ENCODE peak calls at places on chromosomes 11 and 22, in four cellular contexts. P is endothelial cell of umbilical vein, O is K562, U is kidney. T is an unnamed sample.

GRCh38 chr11:95675585-95675984 is 114.0 kb downstream of the FAM76B start:
- DNase-seq in O (no peak), P (no peak), U (no peak), T (no peak)

GRCh38 chr11:77147668-77148321 is 19.7 kb downstream of the MYO7A start:
- DNase-seq in O (no peak), U (peak; percentile 68), P (no peak), T (peak; percentile 60)

GRCh38 chr22:24407884-24408283 is 19.5 kb upstream of the ADORA2A start:
- DNase-seq in U (no peak), P (no peak), O (no peak), T (no peak)

GRCh38 chr11:128247235-128247594 is 340.1 kb downstream of the ETS1 start:
- DNase-seq in U (no peak), O (no peak), P (no peak), T (no peak)

GRCh38 chr11:65780770-65781151 is at the start of gene AP5B1:
- DNase-seq in U (peak; percentile 88), O (peak; percentile 82), P (peak; percentile 41), T (peak; percentile 73)

GRCh38 chr11:1791912-1792311 is 28.2 kb upstream of the CTSD start:
- DNase-seq in P (no peak), O (no peak), U (no peak), T (no peak)

GRCh38 chr11:43988040-43988793 is 45.8 kb downstream of the C11orf96 start:
- DNase-seq in U (no peak), P (no peak), O (peak; percentile 38), T (no peak)

GRCh38 chr22:50016988-50017700 is 4.6 kb upstream of the IL17REL start:
- DNase-seq in U (peak; percentile 76), P (no peak), O (no peak), T (no peak)

GRCh38 chr22:35446365-35446764 is 46.4 kb downstream of the MCM5 start:
- DNase-seq in P (peak; percentile 50), O (no peak), U (no peak), T (no peak)

GRCh38 chr22:17706451-17706900 is 67.8 kb downstream of the BID start:
- DNase-seq in O (peak; percentile 26), P (peak; percentile 93), U (no peak), T (peak; percentile 64)

GRCh38 chr11:72352859-72353551 is 81.3 kb downstream of the CLPB start:
- DNase-seq in P (no peak), U (no peak), O (peak; percentile 44), T (no peak)

GRCh38 chr11:19625438-19625837 is 87.2 kb upstream of the NAV2 start:
- DNase-seq in O (no peak), U (no peak), P (no peak), T (no peak)

GRCh38 chr11:76124905-76125566 is 81.3 kb downstream of the WNT11 start:
- DNase-seq in O (no peak), U (no peak), P (no peak), T (no peak)

GRCh38 chr11:120331301-120331966 is 4.8 kb upstream of the ARHGEF12 start:
- DNase-seq in P (no peak), O (no peak), U (no peak), T (no peak)

GRCh38 chr11:119320593-119321524 is 3.9 kb upstream of the MCAM start:
- DNase-seq in O (peak; percentile 84), U (peak; percentile 87), P (peak; percentile 73), T (peak; percentile 56)

GRCh38 chr11:118677977-118678376 is 1.5 kb downstream of the TREH start:
- DNase-seq in U (no peak), P (no peak), O (no peak), T (no peak)

GRCh38 chr11:19929147-19929546 is 216.5 kb downstream of the NAV2 start:
- DNase-seq in P (no peak), O (no peak), U (no peak), T (no peak)

GRCh38 chr22:39503590-39503989 is 1.5 kb downstream of the MIEF1 start:
- DNase-seq in U (no peak), O (no peak), P (no peak), T (no peak)

GRCh38 chr11:61037694-61038093 is 64.6 kb upstream of the CD5 start:
- DNase-seq in O (no peak), U (no peak), P (no peak), T (no peak)

GRCh38 chr11:62974848-62975522 is 9.8 kb downstream of the SLC22A6 start:
- DNase-seq in O (peak; percentile 46), P (peak; percentile 15), U (no peak), T (peak; percentile 88)

GRCh38 chr11:76419896-76420295 is 24.9 kb upstream of the EMSY start:
- DNase-seq in O (peak; percentile 43), P (peak; percentile 7), U (no peak), T (no peak)

GRCh38 chr11:19642759-19643158 is 69.9 kb upstream of the NAV2 start:
- DNase-seq in P (no peak), O (no peak), U (no peak), T (no peak)

GRCh38 chr22:39938509-39938908 is 21.7 kb upstream of the TMA7B start:
- DNase-seq in U (no peak), O (no peak), P (no peak), T (no peak)

GRCh38 chr22:19149962-19150361 is at the start of gene GSC2:
- DNase-seq in U (no peak), P (no peak), O (no peak), T (no peak)

GRCh38 chr11:76793391-76793811 is 10.2 kb downstream of the TSKU start:
- DNase-seq in P (no peak), O (no peak), U (no peak), T (no peak)

GRCh38 chr11:115672412-115672811 is 168.2 kb upstream of the CADM1 start:
- DNase-seq in O (no peak), U (no peak), P (no peak), T (no peak)

GRCh38 chr22:25402501-25403283 is 161.8 kb upstream of the GRK3 start:
- DNase-seq in P (no peak), U (peak; percentile 64), O (peak; percentile 9), T (peak; percentile 50)

GRCh38 chr11:77173494-77173893 is 45.4 kb downstream of the MYO7A start:
- DNase-seq in U (peak; percentile 56), P (peak; percentile 38), O (no peak), T (no peak)

DNA sequence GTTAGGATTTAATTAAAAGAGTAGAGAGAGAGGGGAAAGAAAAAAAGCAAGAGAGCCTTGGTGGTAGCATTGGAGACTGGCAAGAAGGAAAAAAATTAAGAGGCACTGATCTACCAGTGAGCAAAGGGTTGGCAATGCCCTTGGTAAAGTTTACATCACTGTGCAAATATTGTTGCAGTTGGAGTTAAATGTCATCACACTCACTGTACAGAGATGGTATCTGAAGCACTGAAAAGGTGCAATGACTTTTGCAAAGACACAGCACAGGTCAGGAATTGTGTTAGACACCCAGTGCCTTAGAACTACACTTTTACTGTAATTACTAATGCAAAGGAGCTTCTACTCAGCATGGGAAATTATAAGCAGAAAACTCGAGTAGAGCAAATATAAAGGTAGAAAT is 526.8 kb downstream of the NTM start:
- DNase-seq in O (no peak), P (no peak), U (no peak), T (no peak)
- H3K9ac ChIP-seq in O (no peak overlapping the region), P (no peak overlapping the region), U (no peak overlapping the region), T (no peak overlapping the region)

DNA sequence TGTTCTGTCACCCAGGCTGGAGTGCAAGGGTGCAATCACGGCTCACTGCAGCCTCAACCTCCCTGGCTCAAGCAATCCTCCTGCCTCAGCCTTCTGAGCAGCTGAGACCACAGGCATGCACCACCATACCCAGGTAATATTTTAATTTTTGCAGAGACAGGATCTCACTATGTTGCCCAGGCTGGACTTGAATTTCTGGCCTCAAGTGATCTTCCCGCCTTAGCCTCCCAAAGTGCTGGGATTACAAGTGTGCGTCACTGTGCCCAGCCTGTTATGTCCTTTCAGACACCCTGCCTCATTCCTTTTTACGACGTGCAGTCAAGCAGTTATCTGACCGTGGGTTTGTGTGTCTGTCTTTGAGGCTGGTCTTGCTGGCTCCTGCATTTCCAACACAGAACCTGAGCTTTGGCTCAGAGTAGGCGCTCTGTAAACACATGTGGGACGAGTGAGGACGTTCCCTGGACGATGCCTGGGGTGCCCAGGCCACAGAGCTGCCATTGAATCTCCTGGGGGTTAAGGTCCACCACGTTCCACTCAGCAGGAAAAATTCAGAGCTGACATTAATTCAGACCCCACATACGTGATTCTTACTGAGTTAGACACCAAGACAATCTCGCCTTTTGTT is 21.6 kb upstream of the EMID1 start:
- DNase-seq in U (no peak), P (no peak), O (no peak), T (no peak)
- H3K9ac ChIP-seq in U (no peak overlapping the region), P (no peak overlapping the region), O (no peak overlapping the region), T (no peak overlapping the region)

GRCh38 chr11:720017-720641 is 14.1 kb downstream of the EPS8L2 start:
- DNase-seq in U (no peak), O (no peak), P (no peak), T (no peak)
- H3K9ac ChIP-seq in U (no peak overlapping the region), O (no peak overlapping the region), P (no peak overlapping the region), T (peak overlapping the region; percentile 19)

DNA sequence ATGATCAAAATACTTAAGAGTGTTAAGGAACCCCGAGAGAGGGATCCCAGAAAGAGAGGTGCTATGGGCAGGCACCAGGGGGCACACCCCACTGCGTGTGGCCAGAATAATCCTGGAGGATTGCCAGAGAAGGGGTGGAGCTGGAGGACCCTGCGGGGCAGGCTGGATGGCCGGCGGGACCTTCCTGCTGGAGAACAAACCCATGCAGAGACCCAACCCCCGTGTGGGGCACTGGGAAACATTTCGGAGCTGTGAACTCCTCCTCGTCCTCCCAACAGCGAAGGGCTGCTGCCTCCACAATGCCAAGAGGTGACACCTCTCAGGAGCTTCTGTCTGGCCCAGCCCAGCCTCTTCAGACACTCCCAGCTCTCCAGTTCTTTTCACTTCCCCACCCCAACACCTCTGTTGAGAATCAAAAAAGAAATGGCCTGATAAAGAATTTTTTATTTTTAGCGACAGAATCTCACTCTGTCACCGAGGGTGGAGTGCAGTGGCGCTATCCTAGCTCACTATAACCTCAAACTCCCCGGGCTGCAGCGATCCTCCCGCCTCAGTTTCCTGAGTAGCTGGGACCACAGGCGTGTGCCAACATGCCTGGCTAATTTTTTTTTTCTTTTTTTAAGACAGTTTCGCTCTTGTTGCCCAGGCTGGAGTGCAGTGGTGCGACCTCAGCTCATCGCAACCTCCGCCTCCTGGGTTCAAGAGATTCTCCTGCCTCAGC is 25.6 kb downstream of the RHOD start:
- DNase-seq in P (peak; percentile 30), O (peak; percentile 58), U (no peak), T (peak; percentile 28)
- H3K9ac ChIP-seq in P (no peak overlapping the region), O (no peak overlapping the region), U (no peak overlapping the region), T (no peak overlapping the region)

DNA sequence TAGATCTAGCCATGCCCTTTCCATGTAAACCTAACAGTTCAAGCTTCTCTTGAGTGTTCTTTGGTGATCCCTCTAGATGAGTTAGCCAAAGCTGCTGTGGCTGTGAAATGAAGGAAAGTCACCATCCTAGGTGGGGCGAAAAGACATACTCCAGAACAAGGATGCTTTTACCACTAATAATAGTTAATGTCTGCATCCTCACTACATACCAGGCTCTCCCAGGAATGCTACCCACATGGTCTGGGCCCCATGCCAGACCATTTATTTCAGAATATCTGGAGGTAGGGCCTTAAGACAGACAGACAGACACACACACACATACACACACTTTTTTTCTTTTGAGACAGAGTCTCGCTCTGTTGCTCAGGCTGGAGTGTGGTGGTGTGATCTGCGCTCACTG is 14.7 kb downstream of the ABTB2 start:
- DNase-seq in O (no peak), P (no peak), U (no peak), T (no peak)
- H3K9ac ChIP-seq in O (no peak overlapping the region), P (no peak overlapping the region), U (no peak overlapping the region), T (no peak overlapping the region)

T was measured in colonic mucosa.